ENCODE peak calls at places on chromosomes 16 and 17, in four cellular contexts. N, W, G and S are unnamed samples.

GRCh38 chr16:1324286-1324826 is 9.1 kb upstream of the BAIAP3 start:
- DNase-seq in N (no peak), G (no peak), W (no peak), S (no peak)

GRCh38 chr16:70430667-70431536 is 8.0 kb downstream of the ST3GAL2 start:
- DNase-seq in W (no peak), G (no peak), N (no peak), S (peak; percentile 29)

GRCh38 chr16:84036131-84036530 is 6.5 kb downstream of the SLC38A8 start:
- DNase-seq in W (no peak), N (no peak), G (no peak), S (no peak)

GRCh38 chr17:1769826-1770477 is 8.1 kb downstream of the SERPINF1 start:
- DNase-seq in N (no peak), G (no peak), W (no peak), S (peak; percentile 29)

GRCh38 chr17:40548982-40549680 is 16.1 kb downstream of the CCR7 start:
- DNase-seq in N (peak; percentile 90), G (no peak), W (no peak), S (no peak)

GRCh38 chr17:7767425-7768021 is 50.0 kb downstream of the DNAH2 start:
- DNase-seq in G (no peak), W (no peak), N (no peak), S (no peak)

GRCh38 chr16:55275869-55276268 is 48.1 kb upstream of the IRX6 start:
- DNase-seq in G (no peak), N (no peak), W (no peak), S (no peak)

GRCh38 chr16:4868046-4868445 is 20.8 kb downstream of the UBN1 start:
- DNase-seq in G (no peak), W (no peak), N (no peak), S (no peak)

GRCh38 chr16:24499193-24499814 is 40.1 kb upstream of the RBBP6 start:
- DNase-seq in N (peak; percentile 16), G (peak; percentile 79), W (no peak), S (peak; percentile 53)

GRCh38 chr16:83574388-83574787 is 233.4 kb upstream of the HSBP1 start:
- DNase-seq in G (no peak), N (peak; percentile 89), W (no peak), S (no peak)

GRCh38 chr17:52170963-52171572 is 12.6 kb upstream of the CA10 start:
- DNase-seq in W (no peak), N (no peak), G (peak; percentile 60), S (peak; percentile 50)

GRCh38 chr17:50213026-50214015 is 11.9 kb upstream of the COL1A1 start:
- DNase-seq in G (peak; percentile 71), W (no peak), N (no peak), S (no peak)

GRCh38 chr16:53949716-53950410 is 245.9 kb downstream of the FTO start:
- DNase-seq in W (no peak), G (no peak), N (no peak), S (no peak)

GRCh38 chr17:34390649-34391048 is 27.6 kb upstream of the CCL1 start:
- DNase-seq in W (no peak), G (no peak), N (no peak), S (no peak)

GRCh38 chr16:17803625-17804410 is 333.1 kb upstream of the XYLT1 start:
- DNase-seq in W (no peak), N (peak; percentile 89), G (no peak), S (no peak)

GRCh38 chr16:86664518-86665318 is 86.4 kb downstream of the FOXL1 start:
- DNase-seq in G (no peak), N (peak; percentile 94), W (peak; percentile 61), S (no peak)

GRCh38 chr17:77366558-77367245 is 225.9 kb downstream of the SEC14L1 start:
- DNase-seq in W (peak; percentile 29), G (no peak), N (peak; percentile 64), S (peak; percentile 1)

GRCh38 chr16:55273959-55274358 is 50.0 kb upstream of the IRX6 start:
- DNase-seq in W (no peak), G (no peak), N (no peak), S (no peak)

GRCh38 chr17:56930739-56931337 is 17.0 kb upstream of the TRIM25 start:
- DNase-seq in W (no peak), G (no peak), N (no peak), S (no peak)

GRCh38 chr17:56926270-56926669 is 12.4 kb upstream of the TRIM25 start:
- DNase-seq in N (no peak), W (no peak), G (no peak), S (no peak)

GRCh38 chr17:56926704-56927103 is 12.9 kb upstream of the TRIM25 start:
- DNase-seq in W (no peak), G (no peak), N (no peak), S (no peak)

GRCh38 chr17:56929362-56929969 is 15.6 kb upstream of the TRIM25 start:
- DNase-seq in G (peak; percentile 49), W (no peak), N (no peak), S (no peak)

GRCh38 chr17:56928586-56928985 is 14.7 kb upstream of the TRIM25 start:
- DNase-seq in W (no peak), G (no peak), N (no peak), S (no peak)
- TF ChIP-seq CTCF in W (no peak), G (no peak), N (no peak), S (no peak)

DNA sequence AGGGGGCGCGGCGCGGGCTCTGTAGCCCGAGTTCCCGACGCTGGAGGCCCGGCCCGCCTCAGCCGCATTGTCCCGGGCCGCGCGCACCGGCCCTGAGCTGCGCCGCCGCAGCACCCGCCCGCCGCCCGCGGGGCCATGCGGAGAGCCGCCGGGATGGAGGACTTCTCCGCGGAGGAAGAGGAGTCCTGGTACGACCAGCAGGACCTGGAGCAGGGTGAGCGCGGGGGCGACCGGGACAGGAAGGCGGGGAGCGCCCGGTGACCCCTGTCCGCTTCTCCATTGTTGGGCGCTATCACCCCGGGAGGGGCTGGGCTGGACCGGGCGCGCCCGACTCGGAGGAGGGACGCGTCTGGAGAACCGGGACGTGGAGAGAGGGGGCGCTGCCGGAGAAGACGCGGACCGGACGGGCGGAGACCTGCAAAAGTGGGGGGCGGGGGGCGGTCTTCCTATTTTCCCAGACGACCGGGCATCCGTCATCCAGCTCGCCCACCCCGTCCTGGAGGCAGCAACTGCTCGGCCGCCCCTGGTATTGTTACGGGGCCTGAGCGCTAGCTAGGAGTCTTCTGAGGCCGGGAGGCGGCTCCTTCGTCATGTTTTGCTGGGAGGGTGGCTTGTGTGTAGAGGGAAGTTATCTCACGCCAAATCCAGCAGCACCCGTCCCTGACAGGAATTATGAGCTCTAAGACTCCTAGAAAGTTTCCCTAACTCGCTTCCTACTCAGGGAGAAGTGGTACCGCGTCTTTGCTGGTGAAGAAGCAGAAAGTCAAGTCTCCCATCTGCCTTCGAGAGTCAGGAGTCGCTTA is 678 bp downstream of the CDR2L start:
- DNase-seq in N (peak; percentile 78), G (peak; percentile 88), W (peak; percentile 93), S (peak; percentile 78)
- TF ChIP-seq CTCF in N (peak; percentile 29), G (peak; percentile 41), W (peak; percentile 67), S (no peak)

GRCh38 chr17:32588982-32589381 is 102.2 kb downstream of the CDK5R1 start:
- DNase-seq in N (no peak), G (peak; percentile 41), W (no peak), S (no peak)
- TF ChIP-seq CTCF in N (no peak), G (peak; percentile 53), W (no peak), S (no peak)

DNA sequence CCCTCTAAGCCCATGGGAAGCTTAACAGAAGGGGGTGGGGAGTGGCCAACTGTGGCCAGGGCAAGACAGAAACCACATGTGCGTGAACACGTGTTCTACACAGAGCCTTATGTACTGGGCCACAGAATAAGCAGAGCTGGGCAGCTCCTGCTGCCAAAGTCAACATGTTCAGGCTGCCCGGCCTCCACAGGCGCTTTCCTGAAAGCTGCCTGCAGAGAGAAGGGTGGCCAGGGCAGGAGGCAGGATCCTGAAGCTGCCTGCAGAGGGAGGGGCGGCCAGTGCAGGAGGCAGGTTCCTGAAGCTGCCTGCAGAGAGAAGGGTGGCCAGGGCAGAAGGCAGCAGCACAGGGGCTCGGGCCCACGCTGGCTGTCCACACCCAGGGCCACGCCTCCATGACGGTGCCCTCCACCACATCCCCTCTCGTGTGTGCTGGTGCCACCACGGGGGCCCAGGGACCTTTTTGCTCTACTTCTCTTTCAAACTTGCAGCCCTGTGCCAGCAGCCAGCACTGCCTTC is 79.5 kb downstream of the ANKRD11 start:
- DNase-seq in G (no peak), W (peak; percentile 62), N (peak; percentile 87), S (no peak)
- TF ChIP-seq CTCF in G (no peak), W (no peak), N (peak; percentile 6), S (no peak)

GRCh38 chr16:75424096-75424762 is 9.1 kb downstream of the CFDP1 start:
- DNase-seq in G (no peak), W (no peak), N (no peak), S (no peak)

GRCh38 chr16:75432828-75433731 is at the start of gene CFDP1:
- DNase-seq in N (peak; percentile 91), W (peak; percentile 98), G (peak; percentile 99), S (peak; percentile 96)

GRCh38 chr16:75433732-75434413 is 570 bp upstream of the CFDP1 start:
- DNase-seq in W (peak; percentile 64), N (peak; percentile 94), G (peak; percentile 83), S (no peak)

DNA sequence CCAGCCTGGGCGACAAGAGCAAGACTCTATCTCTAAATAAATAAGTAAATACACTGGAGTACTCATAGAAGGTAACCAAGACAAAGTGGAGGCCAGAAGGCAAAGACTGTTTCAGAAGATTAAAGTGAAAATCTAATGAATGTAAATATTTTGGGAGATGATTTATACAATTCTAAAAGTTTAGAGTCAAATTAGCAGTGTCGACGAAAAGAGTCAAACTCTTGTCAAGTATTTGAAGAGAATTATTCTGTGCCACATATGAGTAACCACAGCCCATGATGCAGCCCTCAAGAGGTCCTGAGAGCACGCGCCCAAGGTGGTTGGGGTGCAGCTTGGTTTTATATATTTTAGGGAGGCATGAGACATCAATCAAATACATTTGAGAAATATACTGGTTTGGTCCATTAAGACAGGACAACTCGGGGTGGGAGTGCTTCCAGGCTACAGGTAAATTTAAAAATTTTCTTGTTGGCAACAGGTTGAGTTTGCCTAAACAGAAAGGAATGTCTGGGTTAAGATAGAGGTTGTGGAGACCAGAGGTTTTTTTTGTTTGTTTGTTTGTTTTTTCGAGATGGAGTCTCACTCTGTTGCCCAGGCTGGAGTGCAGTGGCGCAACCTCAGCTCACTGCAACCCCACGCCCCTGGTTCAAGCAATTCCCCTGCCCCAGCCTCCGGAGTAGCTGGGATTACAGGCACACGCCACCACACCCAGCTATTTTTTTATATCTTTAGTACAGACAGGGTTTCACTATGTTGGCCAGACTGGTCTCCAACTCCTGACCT is 3.5 kb downstream of the CFDP1 start:
- DNase-seq in N (no peak), W (no peak), G (no peak), S (no peak)
- TF ChIP-seq CTCF in N (no peak), W (no peak), G (no peak), S (no peak)

DNA sequence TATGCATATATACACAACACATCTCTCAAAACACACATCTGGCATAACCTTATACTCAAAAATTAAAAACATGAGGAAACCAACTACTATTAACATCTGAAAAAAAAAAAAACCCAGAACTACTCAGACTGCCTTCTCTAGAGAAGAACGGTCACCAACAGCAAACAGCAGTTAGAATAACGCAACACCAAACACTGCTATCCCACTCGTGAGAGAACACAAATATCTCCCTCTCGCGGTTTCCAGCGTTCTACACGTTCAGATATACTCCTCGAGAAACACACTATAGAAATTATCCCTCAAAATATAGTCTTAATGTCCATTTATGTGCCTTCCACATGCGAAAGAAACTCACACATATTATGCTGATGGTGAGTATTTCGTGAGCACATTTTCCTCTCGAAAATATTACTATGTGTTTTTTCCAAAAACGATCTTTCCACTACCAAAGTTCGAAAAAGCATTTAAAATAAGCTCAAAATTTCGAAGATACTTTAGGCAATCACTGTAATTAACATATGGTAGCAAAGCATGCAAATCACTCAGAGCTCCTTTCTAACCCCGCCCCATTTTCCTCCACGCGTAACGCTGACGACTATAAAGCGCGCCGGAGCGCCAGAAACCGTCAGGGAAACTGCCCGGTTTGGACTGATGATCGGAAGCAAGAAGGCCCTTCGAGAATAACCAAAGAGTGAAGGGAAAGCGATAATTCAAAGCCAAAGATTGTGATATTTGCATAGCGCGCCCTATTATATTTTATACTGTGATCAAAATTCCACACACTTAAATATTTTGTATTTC is 60.1 kb downstream of the TEX14 start:
- DNase-seq in W (peak; percentile 94), G (peak; percentile 96), N (peak; percentile 95), S (peak; percentile 90)
- TF ChIP-seq CTCF in W (no peak), G (peak; percentile 9), N (peak; percentile 48), S (no peak)